ENCODE peak calls at places on chromosomes 7 and 10, in seven cellular contexts. S, N, L, W, B, R and D are unnamed samples.
A peak's percentile ranks its signal among the peaks of the same experiment; 100 is the strongest.

GRCh38 chr10:28569506-28570159 is 36.7 kb downstream of the WAC start:
- DNase-seq in N (no peak), R (no peak), W (no peak), B (no peak), L (no peak), S (no peak), D (peak; percentile 65)

GRCh38 chr7:44285561-44285960 is 39.8 kb downstream of the CAMK2B start:
- DNase-seq in N (no peak), R (no peak), B (no peak), S (no peak), L (no peak), W (no peak), D (no peak)

GRCh38 chr10:108362306-108362705 is 1197.8 kb upstream of the SORCS1 start:
- DNase-seq in S (no peak), B (no peak), N (no peak), L (no peak), W (no peak), R (no peak), D (no peak)

GRCh38 chr10:30755474-30755873 is 125.9 kb upstream of the LYZL2 start:
- DNase-seq in L (no peak), W (no peak), R (no peak), B (no peak), N (no peak), S (no peak), D (peak; percentile 87)

GRCh38 chr7:143492799-143493568 is 15.3 kb downstream of the TAS2R41 start:
- DNase-seq in W (no peak), R (no peak), N (no peak), S (no peak), L (no peak), B (no peak), D (peak; percentile 59)

GRCh38 chr7:360454-361100 is 70.6 kb downstream of the FOXL3 start:
- DNase-seq in L (no peak), B (no peak), N (no peak), R (no peak), W (no peak), S (no peak), D (no peak)

GRCh38 chr7:46444266-46444665 is 523.2 kb upstream of the IGFBP3 start:
- DNase-seq in B (no peak), S (no peak), R (no peak), N (no peak), W (no peak), L (no peak), D (no peak)

GRCh38 chr7:50681451-50682045 is 101.1 kb downstream of the GRB10 start:
- DNase-seq in N (no peak), L (no peak), R (no peak), B (no peak), S (no peak), W (no peak), D (no peak)

GRCh38 chr10:45421231-45422097 is 47.4 kb downstream of the ALOX5 start:
- DNase-seq in L (no peak), S (no peak), B (no peak), R (no peak), W (no peak), N (no peak), D (peak; percentile 8)

GRCh38 chr10:78457804-78458483 is 424.3 kb downstream of the RPS24 start:
- DNase-seq in L (no peak), W (no peak), R (no peak), S (no peak), B (no peak), N (no peak), D (peak; percentile 71)

GRCh38 chr10:71835671-71836593 is 15.1 kb downstream of the PSAP start:
- DNase-seq in B (no peak), N (no peak), W (no peak), S (no peak), L (peak; percentile 80), R (no peak), D (peak; percentile 93)

GRCh38 chr7:10128748-10129147 is 844.9 kb upstream of the PHF14 start:
- DNase-seq in W (peak; percentile 38), B (peak; percentile 33), L (peak; percentile 69), N (no peak), S (no peak), R (no peak), D (peak; percentile 3)

GRCh38 chr7:140048989-140049338 is 13.8 kb downstream of the PARP12 start:
- DNase-seq in W (no peak), R (no peak), L (no peak), N (no peak), B (no peak), S (no peak), D (no peak)

GRCh38 chr7:116547347-116547746 is 22.5 kb downstream of the CAV1 start:
- DNase-seq in N (no peak), R (no peak), L (no peak), S (no peak), W (no peak), B (no peak), D (peak; percentile 34)